ENCODE peak calls at places on chromosomes 5 and 9, in six cellular contexts. D is foreskin keratinocyte; C is Peyer's patch; V is CD8-positive, alpha-beta T cell; P is fibroblast of lung; H is heart left ventricle. S is an unnamed sample.
A peak's percentile ranks its signal among the peaks of the same experiment; 100 is the strongest.

GRCh38 chr5:1776831-1777230 is 22.8 kb downstream of the MRPL36 start:
- DNase-seq in V (no peak), P (no peak), D (no peak), C (no peak), H (no peak), S (no peak)

GRCh38 chr5:118628672-118629354 is 359.5 kb downstream of the DTWD2 start:
- DNase-seq in C (no peak), H (no peak), D (no peak), P (no peak), V (no peak), S (no peak)

GRCh38 chr5:157479166-157479565 is 19.2 kb downstream of the NIPAL4 start:
- DNase-seq in C (no peak), H (no peak), D (no peak), V (no peak), P (no peak), S (no peak)

GRCh38 chr5:172235827-172236749 is 42.1 kb downstream of the EFCAB9 start:
- DNase-seq in P (peak; percentile 22), C (no peak), V (no peak), D (peak; percentile 36), H (no peak), S (no peak)

GRCh38 chr5:139768802-139769465 is 26.7 kb upstream of the PSD2 start:
- DNase-seq in P (peak; percentile 26), C (no peak), H (no peak), V (no peak), D (no peak), S (no peak)

GRCh38 chr5:862367-863243 is 11.8 kb upstream of the ZDHHC11 start:
- DNase-seq in H (no peak), P (peak; percentile 8), D (no peak), V (no peak), C (no peak), S (no peak)

GRCh38 chr9:4022435-4023067 is 277.3 kb downstream of the GLIS3 start:
- DNase-seq in C (no peak), P (no peak), D (no peak), V (no peak), H (no peak), S (no peak)

GRCh38 chr5:159337291-159337974 is 7.1 kb upstream of the IL12B start:
- DNase-seq in P (peak; percentile 91), C (no peak), H (no peak), V (no peak), D (peak; percentile 93), S (no peak)

GRCh38 chr9:110254500-110254899 is 1.8 kb downstream of the TXN start:
- DNase-seq in D (no peak), P (no peak), H (no peak), V (no peak), C (no peak), S (no peak)
- H3K27ac ChIP-seq in D (peak overlapping the region; percentile 90), P (peak overlapping the region; percentile 98), H (peak overlapping the region; percentile 50), V (no peak overlapping the region), C (peak overlapping the region; percentile 86), S (no peak overlapping the region)

GRCh38 chr9:34343090-34343489 is 13.7 kb downstream of the NUDT2 start:
- DNase-seq in D (no peak), P (no peak), V (no peak), H (peak; percentile 65), C (no peak), S (peak; percentile 22)
- H3K27ac ChIP-seq in D (no peak overlapping the region), P (no peak overlapping the region), V (no peak overlapping the region), H (peak overlapping the region; percentile 46), C (peak overlapping the region; percentile 22), S (no peak overlapping the region)

GRCh38 chr9:92752812-92753404 is 11.7 kb downstream of the BICD2 start:
- DNase-seq in P (no peak), C (no peak), D (no peak), H (no peak), V (no peak), S (no peak)
- H3K27ac ChIP-seq in P (peak overlapping the region; percentile 27), C (no peak overlapping the region), D (no peak overlapping the region), H (peak overlapping the region; percentile 23), V (no peak overlapping the region), S (no peak overlapping the region)

DNA sequence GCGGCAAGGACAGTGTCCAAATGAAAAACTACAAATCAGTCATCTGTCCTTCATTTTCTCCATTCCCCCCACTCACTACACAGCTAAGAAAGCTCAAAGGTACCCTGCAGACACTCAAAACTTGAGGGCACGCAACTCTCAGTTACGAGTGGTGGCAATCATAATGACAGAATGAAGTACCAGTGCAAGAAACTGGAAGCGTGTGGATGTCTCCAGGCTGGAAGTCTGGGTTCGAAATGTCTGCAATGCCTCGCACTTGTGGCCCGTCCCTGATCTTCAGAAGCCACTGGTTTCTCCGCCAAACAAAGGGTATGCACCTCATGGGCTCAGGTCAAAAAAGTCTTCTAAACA is 597 bp upstream of the CENPH start:
- DNase-seq in C (no peak), V (no peak), D (no peak), P (no peak), H (no peak), S (no peak)
- H3K27ac ChIP-seq in C (no peak overlapping the region), V (peak overlapping the region; percentile 66), D (peak overlapping the region; percentile 60), P (peak overlapping the region; percentile 80), H (peak overlapping the region; percentile 80), S (peak overlapping the region; percentile 74)

DNA sequence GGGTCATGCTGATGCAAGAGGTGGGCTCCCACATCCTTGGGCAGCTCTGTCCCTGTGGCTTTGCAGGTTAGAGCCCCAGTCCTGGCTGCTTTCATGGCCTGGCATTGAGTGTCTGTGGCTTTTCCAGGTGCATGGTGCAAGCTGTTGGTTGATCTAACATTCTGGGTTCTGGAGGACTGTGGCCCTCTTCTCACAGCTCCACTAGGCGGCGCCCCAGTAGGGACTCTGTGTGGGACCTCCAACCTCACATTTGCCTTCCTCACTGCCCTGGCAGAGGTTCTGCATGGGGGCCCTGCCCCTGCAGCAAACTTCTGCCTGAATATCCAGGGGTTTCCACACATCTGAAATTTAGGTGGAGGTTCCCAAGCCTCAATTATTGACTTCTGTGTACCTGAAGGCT is 150.1 kb downstream of the NNT start:
- DNase-seq in P (no peak), C (no peak), D (no peak), V (no peak), H (no peak), S (no peak)
- H3K27ac ChIP-seq in P (no peak overlapping the region), C (no peak overlapping the region), D (no peak overlapping the region), V (no peak overlapping the region), H (no peak overlapping the region), S (no peak overlapping the region)

DNA sequence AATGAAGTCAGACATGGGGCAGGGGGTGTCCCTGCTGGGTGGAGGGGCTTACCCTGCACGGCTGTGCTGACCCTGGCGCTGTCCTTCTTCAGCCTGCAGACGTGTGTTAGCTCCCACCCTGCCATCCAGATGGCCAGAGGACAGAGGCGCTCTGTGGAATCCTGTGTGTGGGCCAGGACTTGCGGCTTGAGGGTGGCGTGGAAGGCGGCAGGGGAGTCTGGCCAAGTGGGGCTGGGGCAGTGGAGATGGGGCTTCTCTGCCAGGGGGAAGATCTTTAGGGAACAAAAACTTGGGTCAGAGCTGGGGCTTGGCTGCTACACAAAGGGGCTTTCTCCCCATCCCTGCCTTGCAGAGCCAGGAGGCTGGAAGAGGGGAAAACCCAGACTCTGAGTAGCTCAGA is 46.5 kb upstream of the SYNPO start:
- DNase-seq in D (no peak), P (peak; percentile 54), V (no peak), C (peak; percentile 44), H (no peak), S (no peak)
- H3K27ac ChIP-seq in D (no peak overlapping the region), P (no peak overlapping the region), V (no peak overlapping the region), C (no peak overlapping the region), H (peak overlapping the region; percentile 54), S (no peak overlapping the region)

GRCh38 chr9:14466429-14466818 is 152.5 kb upstream of the NFIB start:
- DNase-seq in D (no peak), H (no peak), P (no peak), V (no peak), C (no peak), S (no peak)
- H3K27ac ChIP-seq in D (no peak overlapping the region), H (no peak overlapping the region), P (no peak overlapping the region), V (no peak overlapping the region), C (no peak overlapping the region), S (no peak overlapping the region)

DNA sequence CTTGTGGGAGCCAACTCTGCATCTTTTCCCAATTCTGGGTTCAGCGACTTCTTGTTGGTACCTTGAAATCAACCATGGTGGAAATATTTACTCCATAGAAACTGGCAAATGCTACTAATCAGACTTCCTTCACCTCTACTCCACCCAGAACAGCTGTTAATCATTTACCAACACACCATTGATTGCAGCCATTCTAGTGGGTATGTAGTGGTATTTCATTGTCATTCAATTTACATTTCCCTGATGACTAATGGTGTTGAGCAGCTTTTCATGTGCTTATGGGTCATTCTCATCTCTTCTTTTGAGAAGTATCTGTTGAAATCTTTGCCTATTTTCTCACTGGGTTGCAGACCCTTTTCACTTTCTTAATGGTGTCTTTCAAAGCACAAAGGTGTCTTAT is 122.4 kb upstream of the MSX2 start:
- DNase-seq in H (no peak), D (peak; percentile 71), P (peak; percentile 29), V (no peak), C (no peak), S (no peak)
- H3K27ac ChIP-seq in H (no peak overlapping the region), D (no peak overlapping the region), P (no peak overlapping the region), V (no peak overlapping the region), C (no peak overlapping the region), S (no peak overlapping the region)

GRCh38 chr5:83148370-83148769 is 71.0 kb downstream of the XRCC4 start:
- DNase-seq in V (no peak), C (no peak), P (no peak), D (no peak), H (no peak), S (no peak)

GRCh38 chr5:83147593-83147992 is 70.2 kb downstream of the XRCC4 start:
- DNase-seq in P (no peak), V (no peak), C (no peak), H (no peak), D (no peak), S (no peak)

GRCh38 chr5:83145241-83145640 is 67.9 kb downstream of the XRCC4 start:
- DNase-seq in D (peak; percentile 8), P (peak; percentile 32), V (no peak), C (no peak), H (no peak), S (no peak)

GRCh38 chr5:83146441-83146840 is 69.1 kb downstream of the XRCC4 start:
- DNase-seq in D (no peak), V (no peak), H (no peak), C (no peak), P (no peak), S (no peak)

DNA sequence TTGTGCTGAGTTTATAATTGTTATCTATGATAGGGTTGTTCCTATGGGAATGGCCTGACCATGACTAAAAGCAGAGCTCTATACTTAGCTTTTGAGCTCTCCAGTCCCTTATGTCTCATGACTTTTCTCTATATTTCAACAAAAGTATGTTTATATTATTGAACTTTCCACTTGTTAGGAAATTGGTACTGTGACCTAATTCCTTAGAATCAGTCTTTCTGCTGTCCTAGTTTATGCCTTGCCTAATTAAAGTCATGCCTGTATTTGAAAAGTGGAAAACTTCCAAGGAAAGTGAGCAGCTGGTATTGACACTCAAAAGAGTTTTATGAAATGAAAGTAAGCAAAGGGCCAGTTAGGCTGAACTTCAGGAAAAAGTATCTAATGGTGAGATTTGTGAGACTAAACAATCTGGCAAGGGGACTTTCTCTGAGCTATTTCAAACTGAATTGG is 68.6 kb downstream of the XRCC4 start:
- DNase-seq in D (no peak), C (no peak), P (peak; percentile 7), V (no peak), H (no peak), S (no peak)
- H3K27ac ChIP-seq in D (no peak overlapping the region), C (no peak overlapping the region), P (no peak overlapping the region), V (no peak overlapping the region), H (no peak overlapping the region), S (no peak overlapping the region)

S was measured in substantia nigra.